ENCODE peak calls at places on chromosomes 7 and 10, in five cellular contexts. One of them, this sample, is unnamed.

GRCh38 chr10:61786728-61787127 is 114.8 kb upstream of the ARID5B start:
- DNase-seq in sigmoid colon: no peak
- DNase-seq in stomach: no peak
- DNase-seq in H1: no peak
- DNase-seq in prostate gland: peak; percentile 11
- DNase-seq in this sample: no peak

GRCh38 chr7:50673096-50673495 is 107.9 kb upstream of the DDC start:
- DNase-seq in sigmoid colon: no peak
- DNase-seq in stomach: no peak
- DNase-seq in H1: no peak
- DNase-seq in prostate gland: no peak
- DNase-seq in this sample: no peak

GRCh38 chr7:75040512-75040911 is 33.1 kb downstream of the RCC1L start:
- DNase-seq in sigmoid colon: no peak
- DNase-seq in stomach: no peak
- DNase-seq in H1: no peak
- DNase-seq in prostate gland: no peak
- DNase-seq in this sample: no peak

GRCh38 chr10:129766611-129767550 is 197.2 kb downstream of the EBF3 start:
- DNase-seq in sigmoid colon: peak; percentile 53
- DNase-seq in stomach: peak; percentile 23
- DNase-seq in H1: peak; percentile 41
- DNase-seq in prostate gland: no peak
- DNase-seq in this sample: peak; percentile 59

GRCh38 chr7:40530292-40530691 is 395.5 kb downstream of the SUGCT start:
- DNase-seq in sigmoid colon: no peak
- DNase-seq in stomach: no peak
- DNase-seq in H1: no peak
- DNase-seq in prostate gland: no peak
- DNase-seq in this sample: no peak

GRCh38 chr7:45400680-45401079 is 173.5 kb upstream of the ADCY1 start:
- DNase-seq in sigmoid colon: no peak
- DNase-seq in stomach: no peak
- DNase-seq in H1: no peak
- DNase-seq in prostate gland: no peak
- DNase-seq in this sample: no peak

GRCh38 chr7:116726713-116727431 is 54.9 kb downstream of the MET start:
- DNase-seq in sigmoid colon: no peak
- DNase-seq in stomach: no peak
- DNase-seq in H1: no peak
- DNase-seq in prostate gland: no peak
- DNase-seq in this sample: no peak

GRCh38 chr7:98536803-98537202 is 80.3 kb upstream of the NPTX2 start:
- DNase-seq in sigmoid colon: no peak
- DNase-seq in stomach: no peak
- DNase-seq in H1: no peak
- DNase-seq in prostate gland: no peak
- DNase-seq in this sample: no peak

GRCh38 chr10:130758529-130758928 is 553.0 kb downstream of the TCERG1L start:
- DNase-seq in sigmoid colon: peak; percentile 20
- DNase-seq in stomach: no peak
- DNase-seq in H1: no peak
- DNase-seq in prostate gland: no peak
- DNase-seq in this sample: peak; percentile 25

GRCh38 chr10:27770181-27770580 is 24.6 kb upstream of the MKX start:
- DNase-seq in sigmoid colon: no peak
- DNase-seq in stomach: no peak
- DNase-seq in H1: no peak
- DNase-seq in prostate gland: no peak
- DNase-seq in this sample: no peak

GRCh38 chr10:46005383-46005782 is 25.0 kb downstream of the NCOA4 start:
- DNase-seq in sigmoid colon: no peak
- DNase-seq in stomach: no peak
- DNase-seq in H1: no peak
- DNase-seq in prostate gland: no peak
- DNase-seq in this sample: no peak

GRCh38 chr10:132909491-132910071 is 32.8 kb downstream of the CFAP46 start:
- DNase-seq in sigmoid colon: peak; percentile 59
- DNase-seq in stomach: no peak
- DNase-seq in H1: no peak
- DNase-seq in prostate gland: no peak
- DNase-seq in this sample: peak; percentile 64

GRCh38 chr10:61663466-61663865 is 737 bp downstream of the CABCOCO1 start:
- DNase-seq in sigmoid colon: no peak
- DNase-seq in stomach: no peak
- DNase-seq in H1: no peak
- DNase-seq in prostate gland: no peak
- DNase-seq in this sample: no peak

GRCh38 chr10:69958232-69958902 is 94.3 kb upstream of the MACROH2A2 start:
- DNase-seq in sigmoid colon: no peak
- DNase-seq in stomach: peak; percentile 27
- DNase-seq in H1: no peak
- DNase-seq in prostate gland: no peak
- DNase-seq in this sample: no peak

GRCh38 chr7:107035446-107035845 is 9.1 kb upstream of the PRKAR2B start:
- DNase-seq in sigmoid colon: no peak
- DNase-seq in stomach: no peak
- DNase-seq in H1: no peak
- DNase-seq in prostate gland: no peak
- DNase-seq in this sample: no peak

GRCh38 chr10:110358869-110359629 is 54.3 kb upstream of the SMNDC1 start:
- DNase-seq in sigmoid colon: no peak
- DNase-seq in stomach: peak; percentile 80
- DNase-seq in H1: no peak
- DNase-seq in prostate gland: peak; percentile 45
- DNase-seq in this sample: no peak
- TF ChIP-seq POLR2AphosphoS5 in sigmoid colon: no peak
- TF ChIP-seq POLR2AphosphoS5 in stomach: no peak
- TF ChIP-seq POLR2AphosphoS5 in H1: no peak
- TF ChIP-seq POLR2AphosphoS5 in prostate gland: peak; percentile 65
- TF ChIP-seq POLR2AphosphoS5 in this sample: no peak

DNA sequence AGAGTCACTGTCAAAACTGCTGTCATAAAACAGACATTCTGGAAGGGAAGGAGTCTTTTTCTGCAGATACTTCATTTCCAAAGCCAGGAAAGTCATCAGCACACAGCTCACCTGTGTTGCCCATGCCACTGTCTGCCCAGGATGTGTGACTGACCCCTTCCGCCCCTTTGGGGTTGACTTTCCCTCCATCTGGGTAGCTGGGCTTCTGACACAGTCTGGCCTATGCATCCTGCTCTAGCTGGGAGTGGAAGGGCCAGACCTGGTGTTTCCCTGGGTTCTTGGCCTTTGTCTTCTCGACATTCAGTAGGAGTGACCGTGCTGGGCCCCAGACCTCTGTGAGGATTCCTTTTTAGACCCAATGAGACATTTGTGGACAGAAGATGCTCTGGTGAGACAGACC is 378.9 kb upstream of the NUPR2 start:
- DNase-seq in sigmoid colon: no peak
- DNase-seq in stomach: no peak
- DNase-seq in H1: no peak
- DNase-seq in prostate gland: no peak
- DNase-seq in this sample: no peak
- H3K9me3 ChIP-seq in sigmoid colon: peaks cover 7% of the 10 kb centered on the region
- H3K9me3 ChIP-seq in stomach: peaks cover 67% of the 10 kb centered on the region
- H3K9me3 ChIP-seq in H1: peaks cover 52% of the 10 kb centered on the region
- H3K9me3 ChIP-seq in prostate gland: no peaks in the 10 kb centered on the region
- H3K9me3 ChIP-seq in this sample: no peaks in the 10 kb centered on the region

GRCh38 chr10:96708456-96708855 is 11.9 kb downstream of the PIK3AP1 start:
- DNase-seq in sigmoid colon: no peak
- DNase-seq in stomach: no peak
- DNase-seq in H1: no peak
- DNase-seq in prostate gland: no peak
- DNase-seq in this sample: no peak
- TF ChIP-seq POLR2AphosphoS5 in sigmoid colon: no peak
- TF ChIP-seq POLR2AphosphoS5 in stomach: no peak
- TF ChIP-seq POLR2AphosphoS5 in H1: no peak
- TF ChIP-seq POLR2AphosphoS5 in prostate gland: no peak
- TF ChIP-seq POLR2AphosphoS5 in this sample: no peak

DNA sequence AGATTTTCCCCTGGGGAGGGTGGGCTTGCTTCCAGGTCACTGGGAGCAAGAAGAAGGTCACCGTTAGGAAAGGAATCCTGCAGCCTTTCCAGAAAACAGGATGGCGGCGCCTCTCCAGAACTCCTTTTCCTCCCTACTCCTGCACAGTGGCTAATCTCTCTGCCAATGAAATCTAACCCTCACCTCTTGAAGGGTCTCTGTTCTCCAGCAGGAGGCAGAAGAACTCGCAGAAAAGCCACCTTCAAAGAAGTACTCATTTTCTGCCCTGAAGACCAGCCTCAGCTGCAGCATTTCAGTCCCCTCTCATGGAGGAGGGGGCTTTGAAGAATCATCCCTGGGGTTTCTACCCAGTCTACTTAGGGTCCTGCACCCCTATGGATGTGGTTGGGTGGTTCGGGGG is 626.9 kb downstream of the CALN1 start:
- DNase-seq in sigmoid colon: no peak
- DNase-seq in stomach: no peak
- DNase-seq in H1: no peak
- DNase-seq in prostate gland: no peak
- DNase-seq in this sample: no peak
- H3K9me3 ChIP-seq in sigmoid colon: peaks cover 16% of the 10 kb centered on the region
- H3K9me3 ChIP-seq in stomach: peaks cover 20% of the 10 kb centered on the region
- H3K9me3 ChIP-seq in H1: peaks cover 12% of the 10 kb centered on the region
- H3K9me3 ChIP-seq in prostate gland: no peaks in the 10 kb centered on the region
- H3K9me3 ChIP-seq in this sample: peaks cover 16% of the 10 kb centered on the region

DNA sequence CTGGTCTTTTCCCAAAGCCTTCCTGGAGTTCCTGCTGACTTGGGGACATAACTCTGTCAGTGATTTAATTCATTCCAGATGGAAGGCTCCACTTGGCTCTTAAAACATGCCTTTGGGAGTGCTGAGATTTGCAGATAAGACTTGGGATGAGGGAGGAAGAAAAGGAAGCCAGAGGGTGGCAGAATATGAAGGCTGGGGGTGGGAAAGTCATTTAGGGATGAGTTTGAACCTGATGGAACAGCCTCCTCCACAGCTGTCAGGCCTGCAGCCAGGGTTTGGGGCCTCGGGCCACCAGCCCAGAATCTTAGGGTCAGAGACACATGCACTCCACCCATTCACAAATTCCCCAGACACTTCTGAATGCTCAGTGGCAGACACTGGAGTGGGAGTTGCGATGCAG is 28.4 kb upstream of the EIF5AL1 start:
- DNase-seq in sigmoid colon: peak; percentile 72
- DNase-seq in stomach: no peak
- DNase-seq in H1: no peak
- DNase-seq in prostate gland: no peak
- DNase-seq in this sample: no peak
- TF ChIP-seq POLR2AphosphoS5 in sigmoid colon: no peak
- TF ChIP-seq POLR2AphosphoS5 in stomach: no peak
- TF ChIP-seq POLR2AphosphoS5 in H1: no peak
- TF ChIP-seq POLR2AphosphoS5 in prostate gland: no peak
- TF ChIP-seq POLR2AphosphoS5 in this sample: peak; percentile 47

GRCh38 chr7:93819699-93820098 is 70.9 kb downstream of the TFPI2 start:
- DNase-seq in sigmoid colon: no peak
- DNase-seq in stomach: no peak
- DNase-seq in H1: no peak
- DNase-seq in prostate gland: no peak
- DNase-seq in this sample: no peak

GRCh38 chr7:93817561-93817960 is 73.0 kb downstream of the TFPI2 start:
- DNase-seq in sigmoid colon: no peak
- DNase-seq in stomach: no peak
- DNase-seq in H1: no peak
- DNase-seq in prostate gland: no peak
- DNase-seq in this sample: no peak

GRCh38 chr7:93823621-93824020 is 66.9 kb downstream of the TFPI2 start:
- DNase-seq in sigmoid colon: no peak
- DNase-seq in stomach: no peak
- DNase-seq in H1: no peak
- DNase-seq in prostate gland: no peak
- DNase-seq in this sample: no peak

GRCh38 chr7:93817004-93817403 is 73.5 kb downstream of the TFPI2 start:
- DNase-seq in sigmoid colon: no peak
- DNase-seq in stomach: no peak
- DNase-seq in H1: no peak
- DNase-seq in prostate gland: no peak
- DNase-seq in this sample: no peak

DNA sequence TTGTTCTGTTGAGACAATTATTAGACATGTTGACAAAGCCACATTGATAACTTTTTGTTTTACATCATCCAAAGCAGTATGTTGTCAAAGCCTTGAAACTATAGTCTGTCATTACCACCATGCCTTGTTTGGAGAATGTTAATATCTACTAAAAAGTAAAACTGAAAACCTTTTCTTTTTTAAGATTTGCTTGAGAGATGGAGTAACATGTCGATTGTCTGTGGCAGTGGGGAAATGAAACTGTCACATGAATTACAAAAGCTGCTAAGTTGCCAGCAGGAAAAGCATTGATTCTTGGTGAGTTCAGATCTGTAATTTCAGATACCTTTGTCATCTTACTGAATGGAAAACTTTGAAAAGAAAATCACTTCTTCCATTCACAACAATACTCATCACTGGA is 69.1 kb downstream of the TFPI2 start:
- DNase-seq in sigmoid colon: no peak
- DNase-seq in stomach: no peak
- DNase-seq in H1: no peak
- DNase-seq in prostate gland: no peak
- DNase-seq in this sample: no peak
- H3K9me3 ChIP-seq in sigmoid colon: no peaks in the 10 kb centered on the region
- H3K9me3 ChIP-seq in stomach: no peaks in the 10 kb centered on the region
- H3K9me3 ChIP-seq in H1: no peaks in the 10 kb centered on the region
- H3K9me3 ChIP-seq in prostate gland: no peaks in the 10 kb centered on the region
- H3K9me3 ChIP-seq in this sample: no peaks in the 10 kb centered on the region

DNA sequence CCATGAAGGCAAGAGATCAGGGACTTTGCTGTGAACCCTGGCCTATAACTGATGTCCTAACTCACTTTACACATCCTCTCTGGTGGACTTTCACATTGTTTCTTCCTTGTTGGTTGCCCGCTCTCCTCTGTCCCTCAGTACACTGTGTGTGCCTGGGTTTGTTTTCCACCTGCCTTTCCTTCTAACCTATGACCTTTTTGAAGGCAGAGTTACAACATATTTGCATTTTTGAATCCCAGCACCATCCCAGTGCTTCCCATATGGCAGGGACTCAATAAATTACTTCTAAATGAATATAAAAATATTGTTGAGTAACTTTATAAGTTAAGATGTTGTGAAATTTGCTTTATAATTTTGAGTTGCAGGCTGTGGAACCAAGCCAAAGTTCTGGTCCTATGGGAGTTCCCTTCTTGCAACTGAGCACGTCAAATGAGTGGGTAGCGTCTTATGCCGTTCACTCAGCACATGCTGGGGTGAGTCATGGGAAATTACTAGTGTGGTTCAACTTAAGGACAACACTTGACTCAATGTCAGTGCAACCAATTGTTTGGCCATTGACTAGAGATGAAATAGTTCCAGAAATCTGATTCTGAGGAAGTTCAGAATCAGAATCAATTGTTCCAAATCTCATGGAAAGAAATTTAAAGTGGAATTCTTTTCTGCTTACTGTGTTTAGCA is 250.9 kb downstream of the TWIST1 start:
- DNase-seq in sigmoid colon: peak; percentile 87
- DNase-seq in stomach: no peak
- DNase-seq in H1: no peak
- DNase-seq in prostate gland: no peak
- DNase-seq in this sample: no peak
- TF ChIP-seq POLR2AphosphoS5 in sigmoid colon: peak; percentile 28
- TF ChIP-seq POLR2AphosphoS5 in stomach: no peak
- TF ChIP-seq POLR2AphosphoS5 in H1: no peak
- TF ChIP-seq POLR2AphosphoS5 in prostate gland: no peak
- TF ChIP-seq POLR2AphosphoS5 in this sample: no peak

This sample was measured in spleen.